ENCODE peak calls at places on chromosomes 11 and 22, in four cellular contexts. Q is activated CD8-positive, alpha-beta T cell treated with anti-CD3 and anti-CD28 coated beads for 36 hours; H is left ventricle myocardium inferior; A is B cell. Z is an unnamed sample.

GRCh38 chr22:24994070-24994763 is 41.7 kb downstream of the KIAA1671 start:
- DNase-seq in A (no peak), H (no peak), Q (peak), Z (no peak)

GRCh38 chr11:60164550-60165075 is 18.3 kb downstream of the MS4A6A start:
- DNase-seq in A (no peak), H (no peak), Q (peak), Z (no peak)

GRCh38 chr22:26756675-26757293 is 99.4 kb downstream of the MIAT start:
- DNase-seq in A (peak), Q (peak), H (peak), Z (peak)

GRCh38 chr11:47518212-47518959 is 34.5 kb downstream of the CELF1 start:
- DNase-seq in H (no peak), A (no peak), Q (no peak), Z (no peak)

GRCh38 chr22:37681556-37682049 is 4.5 kb upstream of the NOL12 start:
- DNase-seq in H (peak), A (peak), Q (peak), Z (peak)

GRCh38 chr11:8063319-8063718 is 17.7 kb upstream of the TUB start:
- DNase-seq in H (no peak), Q (no peak), A (no peak), Z (no peak)

GRCh38 chr11:61579398-61580291 is 1.2 kb downstream of the SYT7 start:
- DNase-seq in H (no peak), Q (no peak), A (no peak), Z (no peak)

GRCh38 chr22:23401111-23401909 is 178.8 kb downstream of the IGLL1 start:
- DNase-seq in A (no peak), H (no peak), Q (no peak), Z (no peak)

GRCh38 chr11:47078751-47079524 is 97.7 kb downstream of the ARFGAP2 start:
- DNase-seq in Q (no peak), H (no peak), A (no peak), Z (no peak)

GRCh38 chr11:105045897-105046296 is 762 bp upstream of the CARD16 start:
- DNase-seq in A (no peak), H (no peak), Q (no peak), Z (no peak)

GRCh38 chr11:293293-293851 is 4.4 kb downstream of the PGGHG start:
- DNase-seq in H (peak), Q (peak), A (peak), Z (no peak)

GRCh38 chr11:15800121-15800800 is 556.1 kb downstream of the SOX6 start:
- DNase-seq in Q (peak), A (no peak), H (peak), Z (no peak)

GRCh38 chr22:36398602-36399472 is 11.1 kb upstream of the MYH9 start:
- DNase-seq in Q (no peak), H (no peak), A (no peak), Z (peak)

GRCh38 chr22:31246687-31247086 is 34.6 kb downstream of the LIMK2 start:
- DNase-seq in H (no peak), Q (no peak), A (no peak), Z (no peak)

GRCh38 chr11:69205125-69205928 is 49.6 kb downstream of the SMIM38 start:
- DNase-seq in Q (no peak), A (peak), H (no peak), Z (no peak)

GRCh38 chr22:27089303-27089702 is 431.9 kb downstream of the MIAT start:
- DNase-seq in H (no peak), A (no peak), Q (no peak), Z (no peak)

GRCh38 chr11:130209128-130209932 is 49.7 kb downstream of the ST14 start:
- DNase-seq in A (no peak), H (no peak), Q (no peak), Z (no peak)

GRCh38 chr22:35930933-35931332 is 97.7 kb downstream of the RBFOX2 start:
- DNase-seq in Q (no peak), A (no peak), H (no peak), Z (peak)

GRCh38 chr11:122098223-122098980 is 17.6 kb downstream of the BLID start:
- DNase-seq in H (no peak), A (no peak), Q (no peak), Z (no peak)

GRCh38 chr11:35893796-35894475 is 49.9 kb upstream of the LDLRAD3 start:
- DNase-seq in H (no peak), Q (no peak), A (no peak), Z (no peak)
- TF ChIP-seq CTCF in H (no peak), Q (no peak), A (no peak), Z (no peak)

DNA sequence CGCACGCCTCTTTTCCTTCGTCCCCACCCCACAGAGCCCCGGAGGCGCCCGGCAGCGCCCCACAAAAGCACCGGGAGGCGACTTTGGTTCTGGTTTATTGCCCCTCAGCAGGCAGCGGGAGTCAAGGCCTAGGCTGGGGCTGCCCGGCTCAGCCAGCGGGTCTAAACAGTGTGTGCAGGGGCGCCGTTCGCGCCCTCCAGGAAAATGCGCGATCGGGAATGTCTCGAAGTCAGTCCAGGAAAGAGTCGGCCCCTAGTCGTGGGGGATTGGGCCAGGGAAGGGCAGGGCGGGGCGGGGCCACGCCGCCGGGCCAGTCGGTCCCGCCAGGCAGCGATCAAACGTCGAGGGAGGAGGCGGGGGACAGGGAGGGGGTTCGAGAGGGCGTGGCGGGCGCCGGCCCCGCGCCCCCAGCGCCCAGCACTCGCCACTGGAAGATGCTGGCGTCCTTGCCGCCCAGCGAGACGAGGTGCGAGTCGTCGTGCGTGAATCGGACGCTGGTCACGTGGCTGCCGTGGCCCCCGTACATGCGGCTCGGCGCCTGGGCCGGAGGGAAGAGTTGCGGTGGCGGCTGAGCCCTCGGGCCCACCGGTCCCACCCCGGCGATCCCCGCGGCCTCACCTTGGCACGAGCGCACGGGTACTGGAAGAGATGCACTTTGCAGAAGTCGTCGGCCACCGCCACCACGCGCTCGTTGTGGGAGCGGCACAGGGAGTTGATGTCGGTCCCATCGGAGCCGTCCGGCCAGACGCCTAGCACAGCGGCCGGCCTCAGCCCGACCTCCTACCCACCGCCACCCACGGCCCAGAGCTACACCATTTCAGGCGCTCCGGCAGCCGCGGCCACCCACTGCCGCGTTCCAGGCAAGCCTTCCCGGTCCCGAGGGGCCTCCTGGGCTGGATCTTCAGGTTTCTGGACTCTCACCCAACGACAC is 741 bp upstream of the MTA2 start:
- DNase-seq in A (peak), H (peak), Q (peak), Z (peak)
- TF ChIP-seq CTCF in A (no peak), H (peak), Q (no peak), Z (no peak)

GRCh38 chr11:67644042-67644441 is 4.5 kb upstream of the TBX10 start:
- DNase-seq in A (peak), H (no peak), Q (no peak), Z (no peak)
- TF ChIP-seq CTCF in A (no peak), H (peak), Q (peak), Z (peak)

GRCh38 chr11:117910525-117910924 is 18.7 kb downstream of the TMPRSS13 start:
- DNase-seq in A (peak), Q (no peak), H (no peak), Z (no peak)
- TF ChIP-seq CTCF in A (no peak), Q (no peak), H (no peak), Z (peak)

GRCh38 chr11:67698247-67698646 is 23.8 kb upstream of the ALDH3B2 start:
- DNase-seq in A (no peak), H (no peak), Q (peak), Z (no peak)
- TF ChIP-seq CTCF in A (no peak), H (no peak), Q (no peak), Z (peak)

DNA sequence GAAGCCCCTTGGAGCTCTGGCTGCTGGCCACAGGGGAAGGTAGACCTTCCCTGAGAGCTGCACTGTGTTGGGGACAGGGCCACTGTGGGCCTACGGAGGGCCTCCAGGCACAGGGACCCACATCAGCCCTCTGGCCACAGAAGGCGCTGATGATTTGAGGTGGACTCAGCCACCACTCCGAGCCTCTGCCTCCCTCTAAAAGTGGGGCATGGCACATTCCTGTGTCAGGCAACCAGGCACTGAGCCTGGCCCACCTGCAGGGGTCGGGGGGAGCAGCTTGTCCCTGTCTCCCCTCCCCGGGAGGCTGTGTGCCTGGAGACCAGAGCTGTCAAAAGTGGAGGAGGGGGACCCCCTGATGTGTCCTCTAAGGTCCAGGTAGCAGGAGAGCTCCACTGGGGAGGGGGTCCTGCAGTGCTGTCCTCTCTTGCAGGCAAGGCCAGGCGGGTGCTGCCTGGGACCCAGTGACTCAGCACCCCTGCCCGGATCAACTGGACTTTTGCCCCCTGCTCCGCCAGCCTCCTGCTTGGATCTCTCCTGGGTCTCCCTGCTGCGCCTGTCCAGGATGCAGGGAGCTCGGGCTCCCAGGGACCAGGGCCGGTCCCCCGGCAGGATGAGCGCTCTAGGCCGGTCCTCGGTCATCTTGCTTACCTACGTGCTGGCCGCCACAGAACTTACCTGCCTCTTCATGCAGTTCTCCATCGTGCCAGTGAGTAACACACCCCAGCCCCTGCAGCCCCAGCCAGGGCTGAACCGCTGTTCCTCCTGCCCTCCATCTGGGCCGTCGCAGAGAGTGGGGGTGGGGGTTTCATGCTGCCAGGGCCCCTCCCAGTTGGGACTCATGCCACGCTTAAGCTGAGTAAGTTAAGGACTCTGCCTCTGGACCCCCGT is 17.5 kb upstream of the CDKN1C start:
- DNase-seq in Q (no peak), A (no peak), H (no peak), Z (no peak)
- TF ChIP-seq CTCF in Q (no peak), A (no peak), H (no peak), Z (no peak)

DNA sequence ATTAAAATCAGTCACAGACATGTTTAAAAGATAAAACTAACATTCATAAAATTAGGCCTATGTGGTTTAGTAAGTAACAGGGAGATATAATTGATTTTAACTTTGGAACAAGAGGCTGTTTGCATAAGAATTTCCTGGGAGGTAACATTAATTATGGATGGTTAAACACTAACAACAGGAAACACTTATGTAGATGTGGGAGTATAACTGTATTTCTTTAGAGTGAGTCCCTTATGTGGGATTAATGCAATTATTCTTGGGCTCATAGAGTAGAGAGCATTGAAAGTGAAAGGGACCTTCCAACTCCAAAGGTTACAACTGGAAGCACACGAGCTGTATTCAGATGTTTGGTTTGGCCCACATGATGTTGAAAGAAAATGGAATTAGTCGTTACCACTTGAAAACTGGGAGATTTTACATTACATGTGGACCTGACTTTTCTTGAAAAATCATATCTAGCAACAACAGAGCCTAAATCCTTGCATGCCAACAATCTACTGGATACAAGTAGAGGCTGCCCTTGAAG is 53.5 kb downstream of the BBOX1 start:
- DNase-seq in Q (no peak), A (no peak), H (no peak), Z (no peak)
- TF ChIP-seq CTCF in Q (no peak), A (no peak), H (no peak), Z (no peak)

GRCh38 chr22:46677323-46678002 is 57.3 kb downstream of the GRAMD4 start:
- DNase-seq in Q (no peak), A (no peak), H (no peak), Z (no peak)

GRCh38 chr22:46678003-46678657 is 57.9 kb downstream of the GRAMD4 start:
- DNase-seq in A (no peak), Q (peak), H (no peak), Z (no peak)

GRCh38 chr22:46678785-46679700 is 58.9 kb downstream of the GRAMD4 start:
- DNase-seq in A (no peak), Q (no peak), H (no peak), Z (no peak)

GRCh38 chr22:46681010-46681409 is 57.0 kb downstream of the CERK start:
- DNase-seq in H (no peak), A (no peak), Q (peak), Z (peak)

GRCh38 chr22:46679711-46680269 is 58.3 kb downstream of the CERK start:
- DNase-seq in A (no peak), Q (no peak), H (no peak), Z (no peak)
- TF ChIP-seq CTCF in A (no peak), Q (no peak), H (no peak), Z (no peak)

DNA sequence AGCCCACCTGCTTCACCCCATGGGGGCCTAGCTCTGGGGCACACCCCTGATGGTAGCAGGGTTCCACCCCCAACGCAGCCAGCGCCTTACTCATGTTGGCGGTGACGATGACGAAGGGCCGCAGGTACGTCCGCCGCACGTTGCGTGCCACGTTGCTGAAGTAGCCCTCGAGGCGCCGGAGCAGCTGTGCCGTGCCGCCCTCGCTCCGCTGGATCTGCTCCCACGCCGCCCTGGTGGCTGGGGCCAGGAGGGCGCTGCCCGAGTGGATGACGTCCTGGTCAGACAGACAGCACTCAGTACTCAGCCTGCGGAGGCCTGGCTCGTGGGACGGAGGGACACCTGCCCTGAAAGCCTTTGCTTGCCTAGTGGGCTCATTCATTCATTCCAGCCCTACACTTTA is 50.8 kb downstream of the TRMU start:
- DNase-seq in H (no peak), A (no peak), Q (no peak), Z (no peak)
- TF ChIP-seq CTCF in H (no peak), A (no peak), Q (no peak), Z (no peak)

Z was measured in GM13977.